ENCODE peak calls at places on chromosomes 16 and 17, in six cellular contexts. Z is stimulated activated CD4-positive, alpha-beta T cell treated with anti-CD3 and anti-CD28 coated beads, Interleukin-12 subunit alpha, Interleukin-12 subunit beta, amount 100 ng/mL, for 4 hours; P is NCI-H1105 treated with DMSO at 0.1 percent for 48 hours; H is cardiac fibroblast; Q is AG09319; J is effector memory CD4-positive, alpha-beta T cell. O is an unnamed sample.

GRCh38 chr17:19718613-19719364 is 2.4 kb upstream of the SLC47A2 start:
- DNase-seq in Z (no peak), J (no peak), H (no peak), Q (no peak), P (no peak), O (no peak)

GRCh38 chr17:74493381-74493833 is 27.0 kb downstream of the CD300A start:
- DNase-seq in Z (peak; percentile 69), H (peak; percentile 76), Q (peak; percentile 14), P (peak; percentile 17), J (peak; percentile 51), O (peak; percentile 9)

GRCh38 chr17:61806081-61806828 is 57.1 kb downstream of the BRIP1 start:
- DNase-seq in J (no peak), P (no peak), H (no peak), Z (no peak), Q (no peak), O (no peak)

GRCh38 chr17:74892974-74893911 is at the start of gene FADS6:
- DNase-seq in H (no peak), Z (no peak), Q (no peak), J (no peak), P (no peak), O (no peak)

GRCh38 chr16:60091479-60091878 is 1357.4 kb upstream of the GOT2 start:
- DNase-seq in Q (no peak), P (no peak), J (no peak), H (no peak), Z (no peak), O (no peak)

GRCh38 chr17:55421179-55421934 is at the start of gene MMD:
- DNase-seq in H (no peak), J (no peak), P (no peak), Z (no peak), Q (no peak), O (no peak)

GRCh38 chr17:4880850-4881249 is 18.5 kb upstream of the C17orf107 start:
- DNase-seq in H (no peak), Q (no peak), P (no peak), J (no peak), Z (no peak), O (no peak)

GRCh38 chr17:30476726-30477082 is 504 bp upstream of the GOSR1 start:
- DNase-seq in Z (peak; percentile 20), J (peak; percentile 2), H (no peak), P (no peak), Q (no peak), O (no peak)

GRCh38 chr17:80381416-80381923 is 33.5 kb upstream of the ENDOV start:
- DNase-seq in J (no peak), P (no peak), H (no peak), Z (no peak), Q (no peak), O (no peak)

GRCh38 chr17:79306688-79307323 is 232.2 kb downstream of the ENGASE start:
- DNase-seq in H (no peak), J (no peak), P (peak; percentile 69), Z (no peak), Q (no peak), O (no peak)

GRCh38 chr16:74770826-74771526 is 3.6 kb downstream of the FA2H start:
- DNase-seq in J (no peak), Z (no peak), P (no peak), H (no peak), Q (no peak), O (no peak)

GRCh38 chr16:27650073-27650701 is 100.2 kb downstream of the KATNIP start:
- DNase-seq in Q (no peak), Z (no peak), H (peak; percentile 54), J (no peak), P (no peak), O (no peak)

GRCh38 chr17:78883533-78884131 is 19.4 kb downstream of the CEP295NL start:
- DNase-seq in J (no peak), Q (peak; percentile 88), P (no peak), Z (no peak), H (peak; percentile 99), O (peak; percentile 85)

GRCh38 chr17:52096056-52096455 is 62.5 kb downstream of the CA10 start:
- DNase-seq in H (no peak), J (no peak), Z (no peak), P (no peak), Q (no peak), O (no peak)

GRCh38 chr17:35708951-35709350 is 22.5 kb upstream of the RASL10B start:
- DNase-seq in J (no peak), P (no peak), Z (no peak), H (no peak), Q (no peak), O (no peak)

GRCh38 chr17:73427198-73427597 is 115.4 kb upstream of the CDC42EP4 start:
- DNase-seq in P (no peak), H (no peak), Q (no peak), Z (no peak), J (no peak), O (no peak)

GRCh38 chr16:27113341-27113841 is 46.7 kb downstream of the C16orf82 start:
- DNase-seq in Q (no peak), H (no peak), Z (no peak), P (no peak), J (no peak), O (no peak)

GRCh38 chr17:38799501-38800236 is at the start of gene PIP4K2B:
- DNase-seq in Q (peak; percentile 98), J (peak; percentile 84), H (peak; percentile 99), Z (peak; percentile 80), P (peak; percentile 96), O (peak; percentile 94)

GRCh38 chr17:60653569-60653968 is 24.1 kb upstream of the BCAS3 start:
- DNase-seq in H (no peak), Z (no peak), J (no peak), P (no peak), Q (no peak), O (no peak)

GRCh38 chr16:67481561-67482259 is 753 bp upstream of the ATP6V0D1 start:
- DNase-seq in J (peak; percentile 45), Z (peak; percentile 43), H (peak; percentile 45), Q (no peak), P (peak; percentile 40), O (no peak)

GRCh38 chr17:68498479-68499326 is 13.5 kb upstream of the PRKAR1A start:
- DNase-seq in P (no peak), Z (no peak), H (peak; percentile 60), Q (no peak), J (no peak), O (no peak)

GRCh38 chr17:57810740-57811632 is 38.9 kb downstream of the MRPS23 start:
- DNase-seq in J (no peak), P (peak; percentile 98), H (peak; percentile 67), Q (no peak), Z (no peak), O (peak; percentile 80)

O was measured in smooth muscle cell of the brain vasculature.